ENCODE peak calls at places on chromosomes 11 and 22, in eight cellular contexts. One of them, this sample, is unnamed.

GRCh38 chr11:4825132-4825531 is 4.0 kb downstream of the OR51F2 start:
- DNase-seq in kidney: no peak
- DNase-seq in neural progenitor cell: no peak
- DNase-seq in left lung: no peak
- DNase-seq in K562: no peak
- DNase-seq in uterus: no peak
- DNase-seq in ovary: no peak
- DNase-seq in adrenal gland: no peak
- DNase-seq in this sample: no peak

GRCh38 chr22:42931421-42932196 is 74.5 kb upstream of the ARFGAP3 start:
- DNase-seq in kidney: no peak
- DNase-seq in ovary: no peak
- DNase-seq in left lung: no peak
- DNase-seq in adrenal gland: no peak
- DNase-seq in uterus: no peak
- DNase-seq in K562: no peak
- DNase-seq in neural progenitor cell: no peak
- DNase-seq in this sample: no peak

GRCh38 chr22:37267128-37267587 is 15.2 kb upstream of the CYTH4 start:
- DNase-seq in K562: peak; percentile 73
- DNase-seq in left lung: peak; percentile 62
- DNase-seq in kidney: no peak
- DNase-seq in neural progenitor cell: peak; percentile 88
- DNase-seq in uterus: no peak
- DNase-seq in adrenal gland: no peak
- DNase-seq in ovary: peak; percentile 58
- DNase-seq in this sample: no peak

GRCh38 chr22:25024895-25025294 is 72.4 kb downstream of the KIAA1671 start:
- DNase-seq in neural progenitor cell: no peak
- DNase-seq in uterus: no peak
- DNase-seq in left lung: no peak
- DNase-seq in K562: no peak
- DNase-seq in ovary: no peak
- DNase-seq in adrenal gland: no peak
- DNase-seq in kidney: no peak
- DNase-seq in this sample: no peak

GRCh38 chr22:37803195-37803635 is 4.5 kb upstream of the GCAT start:
- DNase-seq in neural progenitor cell: peak; percentile 72
- DNase-seq in ovary: no peak
- DNase-seq in adrenal gland: no peak
- DNase-seq in left lung: no peak
- DNase-seq in uterus: no peak
- DNase-seq in kidney: no peak
- DNase-seq in K562: peak; percentile 86
- DNase-seq in this sample: no peak

GRCh38 chr11:44681698-44682097 is 45.1 kb upstream of the TSPAN18 start:
- DNase-seq in ovary: no peak
- DNase-seq in uterus: no peak
- DNase-seq in neural progenitor cell: no peak
- DNase-seq in adrenal gland: peak; percentile 46
- DNase-seq in left lung: no peak
- DNase-seq in K562: no peak
- DNase-seq in kidney: no peak
- DNase-seq in this sample: no peak

GRCh38 chr11:47106839-47107520 is 69.7 kb downstream of the ARFGAP2 start:
- DNase-seq in adrenal gland: no peak
- DNase-seq in neural progenitor cell: peak; percentile 39
- DNase-seq in ovary: no peak
- DNase-seq in kidney: no peak
- DNase-seq in K562: no peak
- DNase-seq in uterus: no peak
- DNase-seq in left lung: no peak
- DNase-seq in this sample: no peak

GRCh38 chr11:120066738-120067303 is 71.1 kb downstream of the TRIM29 start:
- DNase-seq in left lung: no peak
- DNase-seq in kidney: no peak
- DNase-seq in K562: no peak
- DNase-seq in neural progenitor cell: no peak
- DNase-seq in ovary: no peak
- DNase-seq in adrenal gland: no peak
- DNase-seq in uterus: no peak
- DNase-seq in this sample: no peak

GRCh38 chr22:30541979-30542810 is 4.3 kb downstream of the SEC14L6 start:
- DNase-seq in uterus: no peak
- DNase-seq in adrenal gland: no peak
- DNase-seq in K562: peak; percentile 34
- DNase-seq in neural progenitor cell: peak; percentile 73
- DNase-seq in ovary: peak; percentile 40
- DNase-seq in kidney: peak; percentile 76
- DNase-seq in left lung: no peak
- DNase-seq in this sample: peak; percentile 49

GRCh38 chr11:95337175-95337957 is 106.4 kb upstream of the SESN3 start:
- DNase-seq in kidney: peak; percentile 79
- DNase-seq in uterus: peak; percentile 53
- DNase-seq in ovary: peak; percentile 72
- DNase-seq in adrenal gland: peak; percentile 44
- DNase-seq in left lung: peak; percentile 59
- DNase-seq in neural progenitor cell: peak; percentile 90
- DNase-seq in K562: no peak
- DNase-seq in this sample: peak; percentile 32

GRCh38 chr11:71371674-71372069 is 76.5 kb downstream of the DHCR7 start:
- DNase-seq in uterus: no peak
- DNase-seq in ovary: no peak
- DNase-seq in kidney: no peak
- DNase-seq in neural progenitor cell: no peak
- DNase-seq in K562: no peak
- DNase-seq in adrenal gland: no peak
- DNase-seq in left lung: no peak
- DNase-seq in this sample: no peak

GRCh38 chr11:82797595-82797971 is 63.9 kb upstream of the FAM181B start:
- DNase-seq in K562: no peak
- DNase-seq in uterus: no peak
- DNase-seq in left lung: no peak
- DNase-seq in ovary: no peak
- DNase-seq in neural progenitor cell: no peak
- DNase-seq in kidney: no peak
- DNase-seq in adrenal gland: no peak
- DNase-seq in this sample: no peak

GRCh38 chr22:42368379-42369249 is 63.6 kb downstream of the NFAM1 start:
- DNase-seq in kidney: peak; percentile 86
- DNase-seq in K562: peak; percentile 24
- DNase-seq in ovary: peak; percentile 46
- DNase-seq in adrenal gland: no peak
- DNase-seq in neural progenitor cell: peak; percentile 76
- DNase-seq in left lung: peak; percentile 55
- DNase-seq in uterus: no peak
- DNase-seq in this sample: peak; percentile 22

GRCh38 chr22:45441158-45441557 is 27.7 kb downstream of the RIBC2 start:
- DNase-seq in neural progenitor cell: peak; percentile 73
- DNase-seq in K562: no peak
- DNase-seq in uterus: peak; percentile 73
- DNase-seq in ovary: peak; percentile 65
- DNase-seq in left lung: no peak
- DNase-seq in adrenal gland: peak; percentile 58
- DNase-seq in kidney: no peak
- DNase-seq in this sample: peak; percentile 55

GRCh38 chr11:101974255-101974654 is 57.9 kb upstream of the ANGPTL5 start:
- DNase-seq in K562: no peak
- DNase-seq in kidney: no peak
- DNase-seq in neural progenitor cell: no peak
- DNase-seq in adrenal gland: no peak
- DNase-seq in uterus: no peak
- DNase-seq in left lung: no peak
- DNase-seq in ovary: no peak
- DNase-seq in this sample: no peak

GRCh38 chr22:20552450-20552894 is 45.1 kb downstream of the MED15 start:
- DNase-seq in kidney: peak; percentile 88
- DNase-seq in adrenal gland: peak; percentile 96
- DNase-seq in ovary: peak; percentile 57
- DNase-seq in left lung: no peak
- DNase-seq in neural progenitor cell: no peak
- DNase-seq in K562: no peak
- DNase-seq in uterus: peak; percentile 80
- DNase-seq in this sample: peak; percentile 56

GRCh38 chr11:1073261-1073724 is 1.4 kb upstream of the MUC2 start:
- DNase-seq in K562: no peak
- DNase-seq in left lung: peak; percentile 48
- DNase-seq in kidney: peak; percentile 93
- DNase-seq in ovary: no peak
- DNase-seq in neural progenitor cell: peak; percentile 54
- DNase-seq in uterus: peak; percentile 28
- DNase-seq in adrenal gland: peak; percentile 74
- DNase-seq in this sample: peak; percentile 83

GRCh38 chr22:21710156-21710555 is 25.4 kb downstream of the YPEL1 start:
- DNase-seq in adrenal gland: no peak
- DNase-seq in ovary: no peak
- DNase-seq in neural progenitor cell: no peak
- DNase-seq in uterus: no peak
- DNase-seq in kidney: no peak
- DNase-seq in left lung: no peak
- DNase-seq in K562: no peak
- DNase-seq in this sample: no peak

GRCh38 chr11:111526501-111526900 is 11.9 kb downstream of the HOATZ start:
- DNase-seq in ovary: no peak
- DNase-seq in K562: no peak
- DNase-seq in adrenal gland: no peak
- DNase-seq in uterus: no peak
- DNase-seq in kidney: no peak
- DNase-seq in left lung: no peak
- DNase-seq in neural progenitor cell: no peak
- DNase-seq in this sample: no peak

GRCh38 chr11:111527279-111527678 is 12.7 kb downstream of the HOATZ start:
- DNase-seq in ovary: no peak
- DNase-seq in neural progenitor cell: no peak
- DNase-seq in K562: no peak
- DNase-seq in adrenal gland: no peak
- DNase-seq in left lung: no peak
- DNase-seq in uterus: no peak
- DNase-seq in kidney: no peak
- DNase-seq in this sample: no peak

GRCh38 chr11:111530091-111530490 is 10.4 kb upstream of the LAYN start:
- DNase-seq in ovary: no peak
- DNase-seq in adrenal gland: no peak
- DNase-seq in left lung: no peak
- DNase-seq in uterus: no peak
- DNase-seq in neural progenitor cell: no peak
- DNase-seq in kidney: no peak
- DNase-seq in K562: no peak
- DNase-seq in this sample: no peak

GRCh38 chr11:111531156-111531555 is 9.4 kb upstream of the LAYN start:
- DNase-seq in ovary: no peak
- DNase-seq in neural progenitor cell: no peak
- DNase-seq in uterus: no peak
- DNase-seq in left lung: no peak
- DNase-seq in adrenal gland: no peak
- DNase-seq in kidney: no peak
- DNase-seq in K562: no peak
- DNase-seq in this sample: no peak

GRCh38 chr11:111528557-111528956 is 12.0 kb upstream of the LAYN start:
- DNase-seq in uterus: no peak
- DNase-seq in ovary: no peak
- DNase-seq in neural progenitor cell: no peak
- DNase-seq in kidney: no peak
- DNase-seq in left lung: no peak
- DNase-seq in adrenal gland: no peak
- DNase-seq in K562: no peak
- DNase-seq in this sample: no peak
- TF ChIP-seq CTCF in uterus: no peak
- TF ChIP-seq CTCF in ovary: no peak
- TF ChIP-seq CTCF in neural progenitor cell: no peak
- TF ChIP-seq CTCF in kidney: no peak
- TF ChIP-seq CTCF in left lung: no peak
- TF ChIP-seq CTCF in adrenal gland: no peak
- TF ChIP-seq CTCF in K562: no peak
- TF ChIP-seq CTCF in this sample: no peak

GRCh38 chr11:130164221-130164570 is 4.6 kb downstream of the ST14 start:
- DNase-seq in neural progenitor cell: no peak
- DNase-seq in uterus: no peak
- DNase-seq in ovary: no peak
- DNase-seq in K562: no peak
- DNase-seq in kidney: no peak
- DNase-seq in left lung: no peak
- DNase-seq in adrenal gland: no peak
- DNase-seq in this sample: no peak
- H3K4me1 ChIP-seq in neural progenitor cell: peaks cover 14% of the 10 kb centered on the region
- H3K4me1 ChIP-seq in uterus: no peaks in the 10 kb centered on the region
- H3K4me1 ChIP-seq in ovary: peaks cover 2% of the 10 kb centered on the region
- H3K4me1 ChIP-seq in K562: peaks cover 10% of the 10 kb centered on the region
- H3K4me1 ChIP-seq in kidney: peaks cover 21% of the 10 kb centered on the region
- H3K4me1 ChIP-seq in left lung: peaks cover 19% of the 10 kb centered on the region
- H3K4me1 ChIP-seq in adrenal gland: peaks cover 3% of the 10 kb centered on the region
- H3K4me1 ChIP-seq in this sample: peaks cover 57% of the 10 kb centered on the region

DNA sequence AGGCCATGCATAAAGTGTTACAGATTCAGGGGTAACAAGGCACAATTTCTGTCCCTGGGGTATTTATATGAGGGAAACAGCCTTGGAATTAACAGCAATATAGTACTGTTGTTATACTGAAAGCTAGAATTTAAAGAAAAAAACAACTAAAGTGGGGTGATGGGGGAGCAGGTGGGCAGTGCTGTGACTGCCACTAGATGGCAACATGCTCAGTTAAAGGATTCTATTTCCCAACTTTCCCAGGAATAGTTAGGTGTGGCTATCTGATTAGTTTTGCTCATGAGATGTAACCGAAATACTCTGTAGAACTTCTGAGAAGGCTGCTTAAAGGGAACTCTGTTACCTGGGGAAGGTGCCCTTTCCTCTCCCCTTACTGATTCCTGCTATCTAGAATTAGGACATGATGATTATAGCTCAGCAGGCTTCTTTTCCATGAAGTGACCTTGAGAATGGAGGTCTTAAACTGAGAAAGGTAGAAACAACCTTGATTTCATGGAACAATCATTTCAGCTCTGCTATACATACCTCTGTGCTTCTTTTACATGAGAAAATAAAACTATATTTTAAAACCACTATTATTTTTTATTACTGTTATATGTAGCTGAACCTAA is 102.6 kb downstream of the RELT start:
- DNase-seq in neural progenitor cell: peak; percentile 40
- DNase-seq in K562: peak; percentile 31
- DNase-seq in adrenal gland: no peak
- DNase-seq in ovary: no peak
- DNase-seq in left lung: no peak
- DNase-seq in uterus: no peak
- DNase-seq in kidney: no peak
- DNase-seq in this sample: no peak
- TF ChIP-seq CTCF in neural progenitor cell: peak; percentile 80
- TF ChIP-seq CTCF in K562: peak; percentile 73
- TF ChIP-seq CTCF in adrenal gland: peak; percentile 42
- TF ChIP-seq CTCF in ovary: no peak
- TF ChIP-seq CTCF in left lung: peak; percentile 59
- TF ChIP-seq CTCF in uterus: no peak
- TF ChIP-seq CTCF in kidney: peak; percentile 40
- TF ChIP-seq CTCF in this sample: peak; percentile 59

DNA sequence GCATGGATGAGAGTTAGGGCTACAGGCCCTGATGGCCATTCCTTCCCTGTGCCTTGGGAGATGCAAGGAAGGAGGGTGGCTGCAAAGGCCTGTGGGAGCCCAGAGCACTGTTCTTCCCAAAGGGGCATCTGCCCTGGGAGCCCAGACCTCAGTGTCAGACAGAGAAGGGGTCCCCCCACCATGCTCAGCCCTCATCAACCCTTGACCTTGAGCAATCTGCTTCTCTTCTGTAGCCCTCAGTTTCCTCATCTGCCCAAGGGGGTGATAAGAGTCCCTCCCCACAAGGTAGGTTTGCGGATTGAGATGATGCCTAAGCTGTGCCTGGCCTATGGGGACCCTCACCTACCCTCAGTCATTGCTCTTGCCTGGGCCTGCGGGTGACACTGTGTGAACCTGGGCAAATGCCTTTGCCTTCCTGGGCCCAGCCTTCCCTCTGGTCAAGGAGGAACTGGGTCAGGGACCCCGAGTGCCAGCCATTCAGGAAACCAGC is 47.5 kb downstream of the IGLL5 start:
- DNase-seq in ovary: no peak
- DNase-seq in K562: peak; percentile 57
- DNase-seq in adrenal gland: no peak
- DNase-seq in left lung: no peak
- DNase-seq in kidney: peak; percentile 53
- DNase-seq in uterus: no peak
- DNase-seq in neural progenitor cell: no peak
- DNase-seq in this sample: no peak
- H3K4me1 ChIP-seq in ovary: no peaks in the 10 kb centered on the region
- H3K4me1 ChIP-seq in K562: no peaks in the 10 kb centered on the region
- H3K4me1 ChIP-seq in adrenal gland: no peaks in the 10 kb centered on the region
- H3K4me1 ChIP-seq in left lung: no peaks in the 10 kb centered on the region
- H3K4me1 ChIP-seq in kidney: no peaks in the 10 kb centered on the region
- H3K4me1 ChIP-seq in uterus: no peaks in the 10 kb centered on the region
- H3K4me1 ChIP-seq in neural progenitor cell: no peaks in the 10 kb centered on the region
- H3K4me1 ChIP-seq in this sample: no peaks in the 10 kb centered on the region

This sample was measured in body of pancreas.